ENCODE peak calls at places on chromosomes 1 and 21, in eight cellular contexts. One of them, this sample, is unnamed.

GRCh38 chr1:236507022-236507700 is 16.6 kb upstream of the LGALS8 start:
- DNase-seq in tibial nerve: no peak
- DNase-seq in HCT116: no peak
- DNase-seq in breast epithelium: no peak
- DNase-seq in K562: no peak
- DNase-seq in uterus: no peak
- DNase-seq in transverse colon: no peak
- DNase-seq in ovary: no peak
- DNase-seq in this sample: no peak

GRCh38 chr1:99645199-99645598 is 714 bp upstream of the PALMD start:
- DNase-seq in breast epithelium: peak; percentile 52
- DNase-seq in tibial nerve: peak; percentile 60
- DNase-seq in uterus: peak; percentile 20
- DNase-seq in K562: peak; percentile 24
- DNase-seq in ovary: peak; percentile 62
- DNase-seq in transverse colon: no peak
- DNase-seq in HCT116: no peak
- DNase-seq in this sample: peak; percentile 90

GRCh38 chr1:85940621-85941306 is 215.8 kb downstream of the COL24A1 start:
- DNase-seq in transverse colon: no peak
- DNase-seq in breast epithelium: no peak
- DNase-seq in uterus: no peak
- DNase-seq in K562: no peak
- DNase-seq in tibial nerve: no peak
- DNase-seq in HCT116: no peak
- DNase-seq in ovary: no peak
- DNase-seq in this sample: no peak

GRCh38 chr1:4601986-4602385 is 52.4 kb upstream of the AJAP1 start:
- DNase-seq in tibial nerve: no peak
- DNase-seq in breast epithelium: peak; percentile 24
- DNase-seq in K562: no peak
- DNase-seq in uterus: no peak
- DNase-seq in transverse colon: no peak
- DNase-seq in HCT116: no peak
- DNase-seq in ovary: no peak
- DNase-seq in this sample: no peak

GRCh38 chr1:58283380-58284338 is 262.9 kb downstream of the OMA1 start:
- DNase-seq in ovary: no peak
- DNase-seq in K562: no peak
- DNase-seq in uterus: no peak
- DNase-seq in HCT116: no peak
- DNase-seq in breast epithelium: no peak
- DNase-seq in transverse colon: no peak
- DNase-seq in tibial nerve: no peak
- DNase-seq in this sample: no peak

GRCh38 chr21:45910548-45911221 is 70.9 kb upstream of the COL6A1 start:
- DNase-seq in K562: no peak
- DNase-seq in HCT116: no peak
- DNase-seq in breast epithelium: no peak
- DNase-seq in tibial nerve: no peak
- DNase-seq in transverse colon: no peak
- DNase-seq in uterus: no peak
- DNase-seq in ovary: no peak
- DNase-seq in this sample: no peak

GRCh38 chr1:43052322-43052721 is 93.7 kb upstream of the SLC2A1 start:
- DNase-seq in breast epithelium: no peak
- DNase-seq in uterus: no peak
- DNase-seq in tibial nerve: no peak
- DNase-seq in ovary: no peak
- DNase-seq in K562: no peak
- DNase-seq in transverse colon: no peak
- DNase-seq in HCT116: no peak
- DNase-seq in this sample: no peak

GRCh38 chr1:70143052-70143659 is 62.2 kb downstream of the LRRC40 start:
- DNase-seq in ovary: no peak
- DNase-seq in transverse colon: no peak
- DNase-seq in HCT116: no peak
- DNase-seq in breast epithelium: no peak
- DNase-seq in tibial nerve: no peak
- DNase-seq in K562: no peak
- DNase-seq in uterus: no peak
- DNase-seq in this sample: no peak

GRCh38 chr1:10208537-10208936 is 1.8 kb upstream of the KIF1B start:
- DNase-seq in transverse colon: no peak
- DNase-seq in K562: no peak
- DNase-seq in HCT116: no peak
- DNase-seq in tibial nerve: peak; percentile 9
- DNase-seq in uterus: no peak
- DNase-seq in breast epithelium: no peak
- DNase-seq in ovary: no peak
- DNase-seq in this sample: peak; percentile 26

GRCh38 chr1:10617318-10617717 is 142.6 kb downstream of the PEX14 start:
- DNase-seq in breast epithelium: peak; percentile 27
- DNase-seq in K562: no peak
- DNase-seq in ovary: no peak
- DNase-seq in tibial nerve: no peak
- DNase-seq in transverse colon: no peak
- DNase-seq in uterus: peak; percentile 7
- DNase-seq in HCT116: no peak
- DNase-seq in this sample: no peak

GRCh38 chr1:154352581-154353459 is 27.5 kb downstream of the ATP8B2 start:
- DNase-seq in K562: peak; percentile 70
- DNase-seq in uterus: peak; percentile 38
- DNase-seq in HCT116: no peak
- DNase-seq in breast epithelium: peak; percentile 57
- DNase-seq in tibial nerve: peak; percentile 36
- DNase-seq in ovary: peak; percentile 51
- DNase-seq in transverse colon: peak; percentile 71
- DNase-seq in this sample: peak; percentile 72

GRCh38 chr1:161131721-161132409 is 602 bp downstream of the DEDD start:
- DNase-seq in tibial nerve: peak; percentile 41
- DNase-seq in HCT116: no peak
- DNase-seq in K562: no peak
- DNase-seq in breast epithelium: no peak
- DNase-seq in uterus: no peak
- DNase-seq in transverse colon: no peak
- DNase-seq in ovary: no peak
- DNase-seq in this sample: peak; percentile 50

DNA sequence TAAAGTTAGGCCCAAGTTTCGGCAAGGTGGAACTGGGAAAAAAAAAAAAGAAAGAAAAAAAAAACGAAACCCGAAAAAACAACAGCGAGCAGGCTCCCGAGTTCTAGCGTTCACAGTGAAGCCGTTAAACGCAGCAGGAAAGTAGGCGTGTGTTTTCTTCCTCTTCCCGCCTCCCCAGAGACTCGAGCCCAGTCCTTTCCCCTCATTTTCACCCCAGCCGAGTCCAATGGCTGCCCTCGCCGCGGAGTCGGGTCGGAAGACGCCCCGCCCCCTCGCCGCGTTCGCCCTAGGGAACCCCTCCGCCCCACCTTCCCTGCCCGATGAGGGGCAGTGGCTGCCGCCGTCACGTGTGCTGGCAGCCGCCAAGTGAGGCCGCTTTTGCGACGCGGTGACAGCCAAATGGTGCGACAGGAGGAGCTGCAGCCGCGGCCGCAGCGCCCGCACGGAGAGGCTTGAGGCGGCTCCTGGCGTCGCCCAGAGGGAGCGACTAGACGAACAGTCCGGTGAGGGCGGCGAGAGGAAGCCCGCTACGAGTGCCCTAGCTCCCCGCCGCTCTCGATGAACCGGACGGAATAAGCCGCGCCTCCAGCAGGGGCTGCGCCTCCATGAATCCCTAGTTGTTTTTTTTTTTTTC is at the start of gene PKN2:
- DNase-seq in transverse colon: peak; percentile 98
- DNase-seq in ovary: peak; percentile 97
- DNase-seq in K562: peak; percentile 94
- DNase-seq in uterus: peak; percentile 98
- DNase-seq in HCT116: peak; percentile 97
- DNase-seq in tibial nerve: peak; percentile 94
- DNase-seq in breast epithelium: peak; percentile 94
- DNase-seq in this sample: peak; percentile 98
- TF ChIP-seq CTCF in transverse colon: peak; percentile 16
- TF ChIP-seq CTCF in ovary: no peak
- TF ChIP-seq CTCF in K562: peak; percentile 50
- TF ChIP-seq CTCF in uterus: peak; percentile 40
- TF ChIP-seq CTCF in HCT116: no peak
- TF ChIP-seq CTCF in tibial nerve: peak; percentile 42
- TF ChIP-seq CTCF in breast epithelium: peak; percentile 20
- TF ChIP-seq CTCF in this sample: peak; percentile 15

GRCh38 chr1:41171266-41171874 is 70.7 kb downstream of the SCMH1 start:
- DNase-seq in breast epithelium: no peak
- DNase-seq in transverse colon: no peak
- DNase-seq in K562: no peak
- DNase-seq in tibial nerve: no peak
- DNase-seq in ovary: no peak
- DNase-seq in HCT116: no peak
- DNase-seq in uterus: no peak
- DNase-seq in this sample: no peak

GRCh38 chr1:41169799-41170180 is 72.3 kb downstream of the SCMH1 start:
- DNase-seq in ovary: no peak
- DNase-seq in uterus: no peak
- DNase-seq in K562: no peak
- DNase-seq in breast epithelium: no peak
- DNase-seq in HCT116: no peak
- DNase-seq in tibial nerve: no peak
- DNase-seq in transverse colon: no peak
- DNase-seq in this sample: no peak

GRCh38 chr1:41175546-41175945 is 66.6 kb downstream of the SCMH1 start:
- DNase-seq in transverse colon: no peak
- DNase-seq in K562: no peak
- DNase-seq in uterus: no peak
- DNase-seq in tibial nerve: no peak
- DNase-seq in HCT116: no peak
- DNase-seq in breast epithelium: no peak
- DNase-seq in ovary: no peak
- DNase-seq in this sample: no peak

GRCh38 chr1:41174170-41174569 is 67.9 kb downstream of the SCMH1 start:
- DNase-seq in HCT116: no peak
- DNase-seq in ovary: no peak
- DNase-seq in uterus: no peak
- DNase-seq in breast epithelium: no peak
- DNase-seq in tibial nerve: no peak
- DNase-seq in transverse colon: no peak
- DNase-seq in K562: no peak
- DNase-seq in this sample: no peak

DNA sequence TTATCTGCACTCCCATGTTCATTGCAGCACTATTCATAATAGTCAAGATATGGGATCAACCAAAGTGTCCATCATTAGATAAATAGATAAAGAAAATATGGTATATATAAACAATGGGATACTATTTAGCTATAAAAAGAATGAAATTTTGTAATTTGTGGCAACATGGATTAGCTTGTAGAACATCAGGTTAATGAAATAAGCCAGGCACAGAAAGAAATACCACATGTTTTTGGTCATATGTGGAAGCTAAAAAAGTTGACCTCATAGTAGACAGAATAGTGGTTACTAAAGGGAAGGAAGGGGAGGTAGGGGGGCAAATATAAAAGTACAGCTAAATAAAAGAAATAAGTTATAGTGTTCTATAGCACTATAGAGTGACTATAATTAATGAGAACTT is 68.5 kb downstream of the SCMH1 start:
- DNase-seq in transverse colon: no peak
- DNase-seq in tibial nerve: no peak
- DNase-seq in ovary: no peak
- DNase-seq in HCT116: no peak
- DNase-seq in uterus: no peak
- DNase-seq in breast epithelium: no peak
- DNase-seq in K562: no peak
- DNase-seq in this sample: no peak
- H3K36me3 ChIP-seq in transverse colon: no peaks in the 10 kb centered on the region
- H3K36me3 ChIP-seq in tibial nerve: no peaks in the 10 kb centered on the region
- H3K36me3 ChIP-seq in ovary: no peaks in the 10 kb centered on the region
- H3K36me3 ChIP-seq in HCT116: no peaks in the 10 kb centered on the region
- H3K36me3 ChIP-seq in uterus: no peaks in the 10 kb centered on the region
- H3K36me3 ChIP-seq in breast epithelium: no peaks in the 10 kb centered on the region
- H3K36me3 ChIP-seq in K562: no peaks in the 10 kb centered on the region
- H3K36me3 ChIP-seq in this sample: no peaks in the 10 kb centered on the region

GRCh38 chr1:234960722-234961467 is 167.7 kb downstream of the TOMM20 start:
- DNase-seq in transverse colon: peak; percentile 77
- DNase-seq in uterus: no peak
- DNase-seq in tibial nerve: no peak
- DNase-seq in K562: peak; percentile 44
- DNase-seq in ovary: no peak
- DNase-seq in breast epithelium: no peak
- DNase-seq in HCT116: no peak
- DNase-seq in this sample: no peak
- TF ChIP-seq POLR2A in transverse colon: peak; percentile 29
- TF ChIP-seq POLR2A in uterus: no peak
- TF ChIP-seq POLR2A in tibial nerve: no peak
- TF ChIP-seq POLR2A in K562: no peak
- TF ChIP-seq POLR2A in ovary: no peak
- TF ChIP-seq POLR2A in breast epithelium: no peak
- TF ChIP-seq POLR2A in HCT116: no peak
- TF ChIP-seq POLR2A in this sample: peak; percentile 10

GRCh38 chr1:66455446-66455845 is 78.5 kb upstream of the SGIP1 start:
- DNase-seq in tibial nerve: no peak
- DNase-seq in HCT116: no peak
- DNase-seq in uterus: no peak
- DNase-seq in ovary: no peak
- DNase-seq in K562: no peak
- DNase-seq in breast epithelium: no peak
- DNase-seq in transverse colon: no peak
- DNase-seq in this sample: no peak

GRCh38 chr1:66450847-66451246 is 83.1 kb upstream of the SGIP1 start:
- DNase-seq in tibial nerve: no peak
- DNase-seq in K562: no peak
- DNase-seq in transverse colon: no peak
- DNase-seq in breast epithelium: no peak
- DNase-seq in ovary: no peak
- DNase-seq in uterus: no peak
- DNase-seq in HCT116: no peak
- DNase-seq in this sample: no peak

GRCh38 chr1:66452982-66453381 is 81.0 kb upstream of the SGIP1 start:
- DNase-seq in breast epithelium: no peak
- DNase-seq in HCT116: no peak
- DNase-seq in tibial nerve: no peak
- DNase-seq in transverse colon: no peak
- DNase-seq in ovary: no peak
- DNase-seq in uterus: no peak
- DNase-seq in K562: no peak
- DNase-seq in this sample: no peak

GRCh38 chr1:66450043-66450514 is 83.9 kb upstream of the SGIP1 start:
- DNase-seq in breast epithelium: no peak
- DNase-seq in uterus: peak; percentile 28
- DNase-seq in ovary: no peak
- DNase-seq in transverse colon: no peak
- DNase-seq in K562: no peak
- DNase-seq in tibial nerve: no peak
- DNase-seq in HCT116: no peak
- DNase-seq in this sample: no peak

DNA sequence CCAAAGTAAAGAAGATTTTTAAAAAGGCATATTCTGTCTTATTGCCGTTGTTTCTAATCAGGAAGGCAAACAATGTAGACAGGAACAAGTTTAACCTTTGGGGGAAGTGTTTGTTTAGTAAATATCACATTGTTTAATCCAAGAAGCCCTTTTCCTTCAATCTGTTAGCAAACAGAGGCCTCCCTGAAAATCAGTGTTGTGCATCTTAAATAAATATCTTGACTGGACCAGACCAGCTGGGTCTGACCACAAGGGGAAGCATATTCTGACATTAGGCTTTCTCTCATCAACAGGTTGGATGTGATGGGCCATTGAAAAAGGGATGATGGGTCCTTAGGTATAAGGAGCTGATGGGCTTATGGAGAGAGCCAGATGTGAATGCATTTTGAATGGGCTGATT is 81.8 kb upstream of the SGIP1 start:
- DNase-seq in ovary: no peak
- DNase-seq in HCT116: no peak
- DNase-seq in transverse colon: no peak
- DNase-seq in breast epithelium: no peak
- DNase-seq in K562: no peak
- DNase-seq in uterus: no peak
- DNase-seq in tibial nerve: no peak
- DNase-seq in this sample: no peak
- TF ChIP-seq CTCF in ovary: no peak
- TF ChIP-seq CTCF in HCT116: peak; percentile 5
- TF ChIP-seq CTCF in transverse colon: no peak
- TF ChIP-seq CTCF in breast epithelium: peak; percentile 17
- TF ChIP-seq CTCF in K562: no peak
- TF ChIP-seq CTCF in uterus: no peak
- TF ChIP-seq CTCF in tibial nerve: no peak
- TF ChIP-seq CTCF in this sample: no peak